ENCODE peak calls at places on chromosomes 12 and 14, in ten cellular contexts. N, S, B, Z, G, T, D, U, Y and F are unnamed samples.

GRCh38 chr12:117114784-117115183 is 15.6 kb upstream of the TESC start:
- DNase-seq in N (peak; percentile 28), S (no peak), B (no peak), Z (no peak), G (no peak), T (no peak), D (no peak), U (no peak), Y (no peak), F (no peak)

GRCh38 chr14:22505751-22506710 is 83.0 kb downstream of the DAD1 start:
- DNase-seq in N (peak; percentile 20), S (no peak), B (no peak), Z (no peak), G (no peak), T (peak; percentile 85), D (no peak), U (no peak), Y (no peak), F (no peak)

GRCh38 chr12:52212701-52213540 is 20.1 kb upstream of the KRT7 start:
- DNase-seq in N (no peak), S (no peak), B (no peak), Z (peak; percentile 36), G (no peak), T (no peak), D (no peak), U (peak; percentile 1), Y (no peak), F (no peak)

GRCh38 chr14:38964630-38965029 is 138.4 kb downstream of the SEC23A start:
- DNase-seq in N (no peak), S (peak; percentile 14), B (no peak), Z (no peak), G (no peak), T (no peak), D (peak; percentile 48), U (no peak), Y (no peak), F (no peak)

GRCh38 chr12:52566847-52567291 is 6.8 kb downstream of the KRT74 start:
- DNase-seq in N (no peak), S (no peak), B (no peak), Z (peak; percentile 82), G (peak; percentile 41), T (no peak), D (peak; percentile 13), U (no peak), Y (no peak), F (peak; percentile 68)

GRCh38 chr12:46964496-46965098 is 114.8 kb upstream of the PCED1B start:
- DNase-seq in N (no peak), S (peak; percentile 18), B (peak; percentile 74), Z (no peak), G (no peak), T (no peak), D (peak; percentile 78), U (no peak), Y (no peak), F (no peak)

GRCh38 chr12:6735448-6736191 is 11.8 kb downstream of the COPS7A start:
- DNase-seq in N (peak; percentile 63), S (peak; percentile 77), B (no peak), Z (peak; percentile 57), G (peak; percentile 52), T (peak; percentile 63), D (peak; percentile 72), U (peak; percentile 44), Y (peak; percentile 66), F (peak; percentile 73)

GRCh38 chr12:51852404-51853137 is 4.1 kb upstream of the FIGNL2 start:
- DNase-seq in N (no peak), S (no peak), B (no peak), Z (no peak), G (no peak), T (no peak), D (no peak), U (no peak), Y (no peak), F (no peak)

GRCh38 chr14:63652406-63652805 is 10.7 kb upstream of the WDR89 start:
- DNase-seq in N (no peak), S (no peak), B (no peak), Z (no peak), G (no peak), T (no peak), D (no peak), U (no peak), Y (no peak), F (no peak)

GRCh38 chr14:24070285-24071143 is 848 bp upstream of the CPNE6 start:
- DNase-seq in N (no peak), S (no peak), B (no peak), Z (no peak), G (no peak), T (no peak), D (no peak), U (no peak), Y (no peak), F (no peak)

GRCh38 chr12:27237790-27238771 is 6.0 kb upstream of the STK38L start:
- DNase-seq in N (no peak), S (no peak), B (no peak), Z (no peak), G (no peak), T (no peak), D (peak; percentile 24), U (no peak), Y (no peak), F (no peak)

GRCh38 chr12:123115409-123116111 is 35.3 kb downstream of the PITPNM2 start:
- DNase-seq in N (no peak), S (no peak), B (no peak), Z (no peak), G (peak; percentile 78), T (no peak), D (peak; percentile 97), U (peak; percentile 49), Y (no peak), F (peak; percentile 52)

GRCh38 chr12:123118397-123118945 is 32.4 kb downstream of the PITPNM2 start:
- DNase-seq in N (peak; percentile 20), S (no peak), B (no peak), Z (no peak), G (no peak), T (no peak), D (no peak), U (no peak), Y (no peak), F (no peak)

GRCh38 chr12:123113038-123113437 is 37.9 kb downstream of the PITPNM2 start:
- DNase-seq in N (no peak), S (no peak), B (no peak), Z (no peak), G (no peak), T (no peak), D (no peak), U (no peak), Y (no peak), F (no peak)

GRCh38 chr12:123111498-123112165 is 39.3 kb downstream of the PITPNM2 start:
- DNase-seq in N (no peak), S (no peak), B (no peak), Z (no peak), G (no peak), T (peak; percentile 30), D (no peak), U (no peak), Y (no peak), F (no peak)

GRCh38 chr12:123114305-123115083 is 36.4 kb downstream of the PITPNM2 start:
- DNase-seq in N (no peak), S (no peak), B (no peak), Z (no peak), G (no peak), T (no peak), D (no peak), U (no peak), Y (no peak), F (no peak)
- H3K27ac ChIP-seq in N (no peak overlapping the region), S (peak overlapping the region; percentile 64), B (no peak overlapping the region), Z (no peak overlapping the region), G (peak overlapping the region; percentile 74), T (no peak overlapping the region), D (no peak overlapping the region), U (peak overlapping the region; percentile 48), Y (peak overlapping the region; percentile 80), F (peak overlapping the region; percentile 81)

GRCh38 chr12:48817957-48818830 is at the start of gene CACNB3:
- DNase-seq in N (peak; percentile 67), S (peak; percentile 55), B (peak; percentile 71), Z (peak; percentile 85), G (peak; percentile 75), T (peak; percentile 78), D (peak; percentile 55), U (peak; percentile 67), Y (peak; percentile 91), F (peak; percentile 78)

GRCh38 chr12:48822139-48822538 is 3.8 kb downstream of the CACNB3 start:
- DNase-seq in N (peak; percentile 65), S (no peak), B (no peak), Z (no peak), G (no peak), T (no peak), D (no peak), U (no peak), Y (no peak), F (no peak)

GRCh38 chr12:48820406-48820805 is 2.1 kb downstream of the CACNB3 start:
- DNase-seq in N (no peak), S (no peak), B (no peak), Z (no peak), G (no peak), T (no peak), D (peak; percentile 12), U (no peak), Y (no peak), F (no peak)

GRCh38 chr12:48818831-48819590 is 715 bp downstream of the CACNB3 start:
- DNase-seq in N (no peak), S (no peak), B (no peak), Z (peak; percentile 53), G (no peak), T (peak; percentile 27), D (peak; percentile 33), U (no peak), Y (peak; percentile 89), F (no peak)

GRCh38 chr12:48819986-48820385 is 1.7 kb downstream of the CACNB3 start:
- DNase-seq in N (no peak), S (no peak), B (no peak), Z (no peak), G (no peak), T (no peak), D (no peak), U (no peak), Y (no peak), F (no peak)
- H3K4me3 ChIP-seq in N (no peak overlapping the region), S (no peak overlapping the region), B (no peak overlapping the region), Z (no peak overlapping the region), G (no peak overlapping the region), T (no peak overlapping the region), D (no peak overlapping the region), U (no peak overlapping the region), Y (no peak overlapping the region), F (no peak overlapping the region)

DNA sequence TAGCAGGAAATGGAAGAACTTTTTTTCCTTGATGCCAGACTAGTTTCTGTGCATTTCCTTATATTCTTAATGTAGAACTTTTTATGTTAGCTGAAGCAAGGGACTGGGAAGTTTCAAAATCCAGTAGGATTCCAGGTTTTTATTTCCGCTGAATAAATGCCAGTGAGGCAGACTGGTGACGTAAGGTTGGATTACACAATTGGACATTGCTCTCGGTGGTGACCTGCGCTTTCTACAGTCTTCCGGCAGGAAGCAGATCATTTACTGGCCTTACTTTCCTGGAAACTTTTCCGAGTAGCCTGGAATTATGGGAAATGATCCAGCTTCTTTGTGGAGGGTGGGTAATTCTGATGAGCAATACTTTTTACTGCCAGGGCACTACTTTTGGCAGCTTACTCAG is 3.6 kb downstream of the IFT43 start:
- DNase-seq in N (peak; percentile 88), S (peak; percentile 28), B (no peak), Z (no peak), G (peak; percentile 60), T (no peak), D (peak; percentile 97), U (no peak), Y (no peak), F (no peak)
- H3K27ac ChIP-seq in N (peak overlapping the region; percentile 67), S (no peak overlapping the region), B (no peak overlapping the region), Z (no peak overlapping the region), G (peak overlapping the region; percentile 39), T (no peak overlapping the region), D (no peak overlapping the region), U (peak overlapping the region; percentile 31), Y (peak overlapping the region; percentile 28), F (peak overlapping the region; percentile 70)

GRCh38 chr14:55094630-55095157 is 34.4 kb upstream of the LGALS3 start:
- DNase-seq in N (no peak), S (no peak), B (no peak), Z (no peak), G (no peak), T (peak; percentile 53), D (no peak), U (no peak), Y (no peak), F (no peak)
- H3K4me3 ChIP-seq in N (no peak overlapping the region), S (no peak overlapping the region), B (no peak overlapping the region), Z (no peak overlapping the region), G (no peak overlapping the region), T (no peak overlapping the region), D (no peak overlapping the region), U (no peak overlapping the region), Y (no peak overlapping the region), F (no peak overlapping the region)